ENCODE peak calls at places on chromosomes 1 and 21, in nine cellular contexts. L is fibroblast of lung, H is aorta, W is KG1, V is HuH-7.5, X is NAMALWA, F is heart left ventricle, Z is WTC11, P is AG20443. J is an unnamed sample.

GRCh38 chr1:64892576-64893573 is 73.5 kb downstream of the JAK1 start:
- DNase-seq in L (no peak), H (no peak), W (no peak), V (no peak), X (no peak), F (no peak), Z (no peak), P (no peak), J (no peak)

GRCh38 chr21:35906587-35906986 is 153.7 kb downstream of the SETD4 start:
- DNase-seq in L (no peak), H (no peak), W (no peak), V (no peak), X (no peak), F (no peak), Z (no peak), P (no peak), J (no peak)

GRCh38 chr21:44800971-44801467 is 601 bp downstream of the UBE2G2 start:
- DNase-seq in L (peak), H (no peak), W (peak), V (no peak), X (peak), F (no peak), Z (no peak), P (peak), J (peak)

GRCh38 chr1:55063562-55063942 is 24.2 kb downstream of the PCSK9 start:
- DNase-seq in L (no peak), H (peak), W (no peak), V (no peak), X (no peak), F (no peak), Z (no peak), P (no peak), J (no peak)

GRCh38 chr1:40224040-40224439 is 23.7 kb upstream of the TMCO2 start:
- DNase-seq in L (no peak), H (no peak), W (no peak), V (no peak), X (no peak), F (no peak), Z (no peak), P (no peak), J (no peak)

GRCh38 chr21:35045539-35046222 is 3.4 kb downstream of the RUNX1 start:
- DNase-seq in L (no peak), H (no peak), W (no peak), V (no peak), X (no peak), F (no peak), Z (no peak), P (no peak), J (no peak)

GRCh38 chr1:170910273-170910672 is 25.1 kb upstream of the MROH9 start:
- DNase-seq in L (peak), H (no peak), W (no peak), V (no peak), X (no peak), F (no peak), Z (no peak), P (peak), J (no peak)

GRCh38 chr1:216450252-216450651 is 27.0 kb upstream of the USH2A start:
- DNase-seq in L (no peak), H (no peak), W (no peak), V (no peak), X (no peak), F (no peak), Z (no peak), P (no peak), J (no peak)

GRCh38 chr1:203677771-203678170 is 51.1 kb downstream of the ATP2B4 start:
- DNase-seq in L (no peak), H (no peak), W (no peak), V (no peak), X (no peak), F (peak), Z (no peak), P (no peak), J (no peak)

GRCh38 chr1:226696552-226696951 is 42.5 kb downstream of the ITPKB start:
- DNase-seq in L (no peak), H (no peak), W (no peak), V (no peak), X (no peak), F (no peak), Z (no peak), P (no peak), J (no peak)

GRCh38 chr1:19079541-19079940 is 123.1 kb upstream of the IFFO2 start:
- DNase-seq in L (no peak), H (peak), W (no peak), V (no peak), X (no peak), F (no peak), Z (no peak), P (no peak), J (no peak)

GRCh38 chr1:26046313-26047031 is 554 bp upstream of the SLC30A2 start:
- DNase-seq in L (no peak), H (peak), W (no peak), V (no peak), X (no peak), F (no peak), Z (peak), P (no peak), J (no peak)

GRCh38 chr1:26704629-26705028 is 8.8 kb downstream of the ARID1A start:
- DNase-seq in L (no peak), H (no peak), W (no peak), V (no peak), X (no peak), F (no peak), Z (no peak), P (no peak), J (no peak)

GRCh38 chr1:54054438-54054749 is 986 bp downstream of the TCEANC2 start:
- DNase-seq in L (no peak), H (no peak), W (peak), V (no peak), X (peak), F (no peak), Z (no peak), P (no peak), J (no peak)

GRCh38 chr1:228161381-228161780 is 4.2 kb upstream of the IBA57 start:
- DNase-seq in L (no peak), H (no peak), W (no peak), V (no peak), X (no peak), F (no peak), Z (no peak), P (no peak), J (no peak)

GRCh38 chr1:53381790-53382401 is 54.0 kb upstream of the LRP8 start:
- DNase-seq in L (peak), H (no peak), W (no peak), V (no peak), X (no peak), F (no peak), Z (no peak), P (peak), J (no peak)

GRCh38 chr1:231065510-231066241 is 25.6 kb upstream of the FAM89A start:
- DNase-seq in L (no peak), H (no peak), W (no peak), V (no peak), X (no peak), F (no peak), Z (no peak), P (no peak), J (no peak)

GRCh38 chr1:31985430-31985829 is 28.2 kb upstream of the KHDRBS1 start:
- DNase-seq in L (no peak), H (no peak), W (peak), V (no peak), X (peak), F (no peak), Z (no peak), P (no peak), J (no peak)

GRCh38 chr1:31515061-31515775 is 61.1 kb upstream of the TINAGL1 start:
- DNase-seq in L (no peak), H (no peak), W (no peak), V (no peak), X (no peak), F (no peak), Z (no peak), P (no peak), J (no peak)

GRCh38 chr1:89999208-89999607 is 4.3 kb downstream of the ZNF326 start:
- DNase-seq in L (peak), H (no peak), W (no peak), V (no peak), X (no peak), F (no peak), Z (no peak), P (no peak), J (no peak)

GRCh38 chr1:174726167-174726879 is 273.4 kb upstream of the CACYBP start:
- DNase-seq in L (peak), H (no peak), W (peak), V (no peak), X (peak), F (no peak), Z (no peak), P (peak), J (peak)

GRCh38 chr1:176051902-176052518 is 155.1 kb downstream of the COP1 start:
- DNase-seq in L (no peak), H (no peak), W (no peak), V (peak), X (no peak), F (no peak), Z (no peak), P (no peak), J (peak)

GRCh38 chr21:36202721-36203602 is 46.3 kb downstream of the DOP1B start:
- DNase-seq in L (peak), H (no peak), W (no peak), V (no peak), X (no peak), F (no peak), Z (no peak), P (no peak), J (no peak)

GRCh38 chr1:48019714-48020315 is 22.6 kb upstream of the TRABD2B start:
- DNase-seq in L (no peak), H (peak), W (no peak), V (no peak), X (no peak), F (peak), Z (no peak), P (peak), J (no peak)

GRCh38 chr1:175188936-175189335 is 3.6 kb downstream of the KIAA0040 start:
- DNase-seq in L (no peak), H (no peak), W (peak), V (no peak), X (peak), F (peak), Z (no peak), P (no peak), J (no peak)

GRCh38 chr21:31141389-31142021 is 103.2 kb upstream of the KRTAP19-8 start:
- DNase-seq in L (no peak), H (no peak), W (no peak), V (no peak), X (no peak), F (no peak), Z (no peak), P (no peak), J (no peak)

GRCh38 chr21:44710294-44710665 is 1.1 kb downstream of the TSPEAR start:
- DNase-seq in L (no peak), H (peak), W (no peak), V (no peak), X (no peak), F (no peak), Z (no peak), P (no peak), J (no peak)